ENCODE peak calls at places on chromosomes 16 and 17, in seven cellular contexts. One of them, this sample, is unnamed.

GRCh38 chr17:82931696-82932060 is 91.9 kb upstream of the ZNF750 start:
- DNase-seq in HCT116: no peak
- DNase-seq in H1: no peak
- DNase-seq in K562: no peak
- DNase-seq in GM12878: no peak
- DNase-seq in SK-N-SH: no peak
- DNase-seq in HepG2: no peak
- DNase-seq in this sample: no peak

GRCh38 chr17:63337579-63337978 is 108.5 kb downstream of the CYB561 start:
- DNase-seq in HCT116: no peak
- DNase-seq in H1: no peak
- DNase-seq in K562: no peak
- DNase-seq in GM12878: no peak
- DNase-seq in SK-N-SH: no peak
- DNase-seq in HepG2: no peak
- DNase-seq in this sample: no peak

GRCh38 chr17:61221597-61222471 is 177.8 kb upstream of the TBX2 start:
- DNase-seq in HCT116: no peak
- DNase-seq in H1: no peak
- DNase-seq in K562: no peak
- DNase-seq in GM12878: no peak
- DNase-seq in SK-N-SH: no peak
- DNase-seq in HepG2: no peak
- DNase-seq in this sample: no peak

GRCh38 chr16:49953090-49953489 is 71.9 kb upstream of the CNEP1R1 start:
- DNase-seq in HCT116: no peak
- DNase-seq in H1: no peak
- DNase-seq in K562: no peak
- DNase-seq in GM12878: no peak
- DNase-seq in SK-N-SH: no peak
- DNase-seq in HepG2: no peak
- DNase-seq in this sample: no peak

GRCh38 chr17:16040710-16041251 is 41.2 kb downstream of the TTC19 start:
- DNase-seq in HCT116: no peak
- DNase-seq in H1: no peak
- DNase-seq in K562: no peak
- DNase-seq in GM12878: no peak
- DNase-seq in SK-N-SH: no peak
- DNase-seq in HepG2: peak; percentile 93
- DNase-seq in this sample: no peak

GRCh38 chr17:82003411-82004381 is 19.0 kb downstream of the CENPX start:
- DNase-seq in HCT116: peak; percentile 84
- DNase-seq in H1: peak; percentile 51
- DNase-seq in K562: no peak
- DNase-seq in GM12878: no peak
- DNase-seq in SK-N-SH: no peak
- DNase-seq in HepG2: peak; percentile 92
- DNase-seq in this sample: no peak

GRCh38 chr16:10694306-10694705 is 424 bp downstream of the TEKT5 start:
- DNase-seq in HCT116: no peak
- DNase-seq in H1: no peak
- DNase-seq in K562: no peak
- DNase-seq in GM12878: no peak
- DNase-seq in SK-N-SH: no peak
- DNase-seq in HepG2: no peak
- DNase-seq in this sample: no peak

GRCh38 chr16:89095401-89095974 is 1.8 kb downstream of the ACSF3 start:
- DNase-seq in HCT116: no peak
- DNase-seq in H1: peak; percentile 58
- DNase-seq in K562: no peak
- DNase-seq in GM12878: no peak
- DNase-seq in SK-N-SH: no peak
- DNase-seq in HepG2: no peak
- DNase-seq in this sample: no peak

GRCh38 chr17:64785050-64785449 is 122.9 kb upstream of the SMURF2 start:
- DNase-seq in HCT116: no peak
- DNase-seq in H1: no peak
- DNase-seq in K562: no peak
- DNase-seq in GM12878: no peak
- DNase-seq in SK-N-SH: peak; percentile 52
- DNase-seq in HepG2: no peak
- DNase-seq in this sample: no peak

GRCh38 chr17:20983359-20983637 is 59.5 kb downstream of the USP22 start:
- DNase-seq in HCT116: no peak
- DNase-seq in H1: peak; percentile 6
- DNase-seq in K562: no peak
- DNase-seq in GM12878: no peak
- DNase-seq in SK-N-SH: no peak
- DNase-seq in HepG2: no peak
- DNase-seq in this sample: no peak

GRCh38 chr17:15966183-15966878 is 21.4 kb downstream of the ADORA2B start:
- DNase-seq in HCT116: no peak
- DNase-seq in H1: peak; percentile 72
- DNase-seq in K562: no peak
- DNase-seq in GM12878: no peak
- DNase-seq in SK-N-SH: no peak
- DNase-seq in HepG2: peak; percentile 90
- DNase-seq in this sample: no peak

GRCh38 chr16:5706206-5706605 is 608.6 kb upstream of the EEF2KMT start:
- DNase-seq in HCT116: no peak
- DNase-seq in H1: no peak
- DNase-seq in K562: no peak
- DNase-seq in GM12878: no peak
- DNase-seq in SK-N-SH: no peak
- DNase-seq in HepG2: no peak
- DNase-seq in this sample: no peak

GRCh38 chr16:48494742-48495141 is 109.5 kb upstream of the SIAH1 start:
- DNase-seq in HCT116: no peak
- DNase-seq in H1: no peak
- DNase-seq in K562: no peak
- DNase-seq in GM12878: no peak
- DNase-seq in SK-N-SH: no peak
- DNase-seq in HepG2: no peak
- DNase-seq in this sample: no peak

GRCh38 chr17:75647921-75648320 is 14.7 kb downstream of the SMIM5 start:
- DNase-seq in HCT116: no peak
- DNase-seq in H1: no peak
- DNase-seq in K562: no peak
- DNase-seq in GM12878: no peak
- DNase-seq in SK-N-SH: no peak
- DNase-seq in HepG2: no peak
- DNase-seq in this sample: no peak

GRCh38 chr17:75647061-75647460 is 13.8 kb downstream of the SMIM5 start:
- DNase-seq in HCT116: no peak
- DNase-seq in H1: no peak
- DNase-seq in K562: no peak
- DNase-seq in GM12878: no peak
- DNase-seq in SK-N-SH: peak; percentile 25
- DNase-seq in HepG2: no peak
- DNase-seq in this sample: no peak

GRCh38 chr17:75646626-75646968 is 13.4 kb downstream of the SMIM5 start:
- DNase-seq in HCT116: no peak
- DNase-seq in H1: no peak
- DNase-seq in K562: no peak
- DNase-seq in GM12878: no peak
- DNase-seq in SK-N-SH: no peak
- DNase-seq in HepG2: no peak
- DNase-seq in this sample: no peak

GRCh38 chr17:75645501-75645888 is 12.3 kb downstream of the SMIM5 start:
- DNase-seq in HCT116: peak; percentile 90
- DNase-seq in H1: no peak
- DNase-seq in K562: no peak
- DNase-seq in GM12878: no peak
- DNase-seq in SK-N-SH: peak; percentile 22
- DNase-seq in HepG2: no peak
- DNase-seq in this sample: peak; percentile 88

GRCh38 chr17:75645889-75646625 is 12.8 kb downstream of the SMIM5 start:
- DNase-seq in HCT116: peak; percentile 64
- DNase-seq in H1: peak; percentile 43
- DNase-seq in K562: no peak
- DNase-seq in GM12878: peak; percentile 42
- DNase-seq in SK-N-SH: peak; percentile 34
- DNase-seq in HepG2: peak; percentile 96
- DNase-seq in this sample: no peak
- TF ChIP-seq JUND in HCT116: no peak
- TF ChIP-seq JUND in H1: no peak
- TF ChIP-seq JUND in K562: no peak
- TF ChIP-seq JUND in GM12878: no peak
- TF ChIP-seq JUND in SK-N-SH: no peak
- TF ChIP-seq JUND in HepG2: peak; percentile 14
- TF ChIP-seq JUND in this sample: no peak

DNA sequence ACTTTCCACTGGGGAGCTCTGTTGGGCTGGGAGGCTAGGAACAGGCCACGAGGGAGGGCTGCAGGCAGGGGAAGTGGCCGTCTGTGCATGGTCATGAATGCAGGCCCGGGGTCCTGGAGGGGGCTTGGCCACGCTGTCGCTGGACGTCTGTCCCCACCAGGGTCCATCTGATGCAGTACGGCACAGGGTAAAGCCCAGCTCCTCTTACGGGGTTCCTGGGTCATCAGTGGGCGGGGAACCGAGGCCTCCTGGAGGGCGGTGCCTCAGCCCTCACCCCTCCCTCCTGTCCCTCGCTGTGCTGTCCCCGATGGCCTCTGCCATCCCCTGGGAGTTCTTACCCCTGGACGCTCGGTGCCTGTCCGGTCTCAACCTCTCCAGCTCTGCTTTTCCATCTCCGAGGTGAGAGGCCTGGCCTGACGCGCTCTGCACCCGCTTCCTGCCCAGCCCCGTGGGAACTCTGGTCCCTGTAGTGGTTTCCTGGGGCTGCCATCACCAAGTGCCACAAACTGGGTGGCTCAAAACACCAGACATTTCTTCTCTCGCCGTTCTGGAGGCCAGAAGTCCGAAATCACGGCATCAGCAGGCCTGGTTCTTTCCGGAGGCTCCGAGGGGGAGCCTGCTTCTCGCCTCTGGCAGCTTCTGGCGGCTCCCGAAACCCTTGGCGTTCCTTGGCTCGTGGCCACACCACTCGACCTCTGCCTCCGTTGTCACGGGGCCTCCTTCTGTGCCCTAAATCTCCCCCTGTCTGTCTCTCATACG is 182.8 kb downstream of the SEC14L1 start:
- DNase-seq in HCT116: no peak
- DNase-seq in H1: peak; percentile 43
- DNase-seq in K562: peak; percentile 77
- DNase-seq in GM12878: no peak
- DNase-seq in SK-N-SH: peak; percentile 61
- DNase-seq in HepG2: no peak
- DNase-seq in this sample: no peak
- TF ChIP-seq JUND in HCT116: no peak
- TF ChIP-seq JUND in H1: no peak
- TF ChIP-seq JUND in K562: no peak
- TF ChIP-seq JUND in GM12878: no peak
- TF ChIP-seq JUND in SK-N-SH: no peak
- TF ChIP-seq JUND in HepG2: no peak
- TF ChIP-seq JUND in this sample: no peak

GRCh38 chr17:51351090-51351489 is 90.7 kb downstream of the UTP18 start:
- DNase-seq in HCT116: no peak
- DNase-seq in H1: no peak
- DNase-seq in K562: no peak
- DNase-seq in GM12878: no peak
- DNase-seq in SK-N-SH: no peak
- DNase-seq in HepG2: no peak
- DNase-seq in this sample: no peak
- TF ChIP-seq JUND in HCT116: no peak
- TF ChIP-seq JUND in H1: no peak
- TF ChIP-seq JUND in K562: no peak
- TF ChIP-seq JUND in GM12878: no peak
- TF ChIP-seq JUND in SK-N-SH: no peak
- TF ChIP-seq JUND in HepG2: no peak
- TF ChIP-seq JUND in this sample: no peak

DNA sequence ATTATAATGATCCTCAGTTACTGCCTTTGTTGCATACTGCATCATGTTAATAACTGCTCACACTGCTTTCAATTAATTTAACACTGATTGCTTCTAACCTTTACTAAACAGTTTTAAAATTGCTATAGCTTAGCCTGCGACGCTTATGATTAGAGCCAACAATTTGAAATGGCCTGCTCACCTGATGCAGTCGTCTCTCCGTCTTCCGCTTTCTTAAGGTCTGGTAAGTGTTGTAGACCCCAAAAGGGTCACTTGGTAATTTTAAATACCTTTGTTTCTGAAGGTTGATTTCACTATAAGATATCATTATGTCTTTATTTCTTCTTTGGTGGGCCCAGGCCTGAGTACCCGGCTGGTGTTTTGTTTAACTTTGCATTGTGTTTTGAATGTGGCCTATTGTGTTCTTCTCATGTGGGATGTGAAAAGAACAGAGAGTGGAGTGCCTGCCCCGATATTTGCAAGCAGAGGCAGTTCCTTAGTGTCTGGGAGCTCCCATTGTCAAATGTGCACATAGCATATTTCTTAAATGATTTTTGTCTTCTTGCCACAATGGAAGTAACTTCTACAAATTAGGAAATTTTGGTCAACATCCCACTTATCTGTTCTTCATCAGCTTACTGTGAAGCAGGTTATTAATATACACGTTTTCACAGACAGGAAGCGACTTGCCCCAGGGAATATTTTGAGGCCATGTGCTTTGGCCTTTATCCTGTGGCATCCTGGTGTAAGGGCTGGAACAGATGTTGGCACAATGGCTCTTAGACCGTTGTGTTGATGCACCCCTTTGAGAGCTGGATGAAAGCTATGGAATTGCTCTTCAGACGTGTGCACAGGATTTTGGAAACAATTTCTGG is 2.9 kb downstream of the PHKB start:
- DNase-seq in HCT116: no peak
- DNase-seq in H1: no peak
- DNase-seq in K562: no peak
- DNase-seq in GM12878: no peak
- DNase-seq in SK-N-SH: peak; percentile 56
- DNase-seq in HepG2: no peak
- DNase-seq in this sample: no peak
- TF ChIP-seq JUND in HCT116: no peak
- TF ChIP-seq JUND in H1: no peak
- TF ChIP-seq JUND in K562: no peak
- TF ChIP-seq JUND in GM12878: no peak
- TF ChIP-seq JUND in SK-N-SH: no peak
- TF ChIP-seq JUND in HepG2: no peak
- TF ChIP-seq JUND in this sample: no peak